ENCODE peak calls at places on chromosomes 7 and 10, in six cellular contexts. One of them, this sample, is unnamed.

GRCh38 chr7:116417593-116418345 is 81.8 kb upstream of the CAV2 start:
- DNase-seq in NCI-H1105 treated with DMSO at 0.1 percent for 48 hours: no peak
- DNase-seq in DMS79: no peak
- DNase-seq in stimulated activated CD4-positive, alpha-beta T cell treated with anti-CD3 and anti-CD28 coated beads, Interleukin-15, amount 100 ng/mL, for 48 hours: no peak
- DNase-seq in NCI-H510A treated with DMSO at 0.1 percent for 48 hours: no peak
- DNase-seq in memory B cell: no peak
- DNase-seq in this sample: no peak

GRCh38 chr7:106893591-106893990 is 28.5 kb downstream of the PIK3CG start:
- DNase-seq in memory B cell: no peak
- DNase-seq in NCI-H1105 treated with DMSO at 0.1 percent for 48 hours: no peak
- DNase-seq in DMS79: no peak
- DNase-seq in NCI-H510A treated with DMSO at 0.1 percent for 48 hours: peak; percentile 1
- DNase-seq in stimulated activated CD4-positive, alpha-beta T cell treated with anti-CD3 and anti-CD28 coated beads, Interleukin-15, amount 100 ng/mL, for 48 hours: no peak
- DNase-seq in this sample: no peak

GRCh38 chr7:155398944-155399343 is 59.0 kb upstream of the EN2 start:
- DNase-seq in stimulated activated CD4-positive, alpha-beta T cell treated with anti-CD3 and anti-CD28 coated beads, Interleukin-15, amount 100 ng/mL, for 48 hours: no peak
- DNase-seq in NCI-H1105 treated with DMSO at 0.1 percent for 48 hours: no peak
- DNase-seq in memory B cell: no peak
- DNase-seq in DMS79: no peak
- DNase-seq in NCI-H510A treated with DMSO at 0.1 percent for 48 hours: no peak
- DNase-seq in this sample: no peak

GRCh38 chr10:59887006-59887405 is 19.4 kb downstream of the CCDC6 start:
- DNase-seq in NCI-H1105 treated with DMSO at 0.1 percent for 48 hours: no peak
- DNase-seq in memory B cell: no peak
- DNase-seq in DMS79: no peak
- DNase-seq in stimulated activated CD4-positive, alpha-beta T cell treated with anti-CD3 and anti-CD28 coated beads, Interleukin-15, amount 100 ng/mL, for 48 hours: no peak
- DNase-seq in NCI-H510A treated with DMSO at 0.1 percent for 48 hours: no peak
- DNase-seq in this sample: no peak

GRCh38 chr7:8913687-8914086 is 480.3 kb downstream of the NXPH1 start:
- DNase-seq in DMS79: no peak
- DNase-seq in stimulated activated CD4-positive, alpha-beta T cell treated with anti-CD3 and anti-CD28 coated beads, Interleukin-15, amount 100 ng/mL, for 48 hours: no peak
- DNase-seq in NCI-H510A treated with DMSO at 0.1 percent for 48 hours: no peak
- DNase-seq in memory B cell: no peak
- DNase-seq in NCI-H1105 treated with DMSO at 0.1 percent for 48 hours: no peak
- DNase-seq in this sample: no peak

GRCh38 chr7:44100458-44101303 is 3.5 kb upstream of the AEBP1 start:
- DNase-seq in memory B cell: no peak
- DNase-seq in NCI-H1105 treated with DMSO at 0.1 percent for 48 hours: no peak
- DNase-seq in DMS79: no peak
- DNase-seq in NCI-H510A treated with DMSO at 0.1 percent for 48 hours: no peak
- DNase-seq in stimulated activated CD4-positive, alpha-beta T cell treated with anti-CD3 and anti-CD28 coated beads, Interleukin-15, amount 100 ng/mL, for 48 hours: no peak
- DNase-seq in this sample: no peak

GRCh38 chr7:89826574-89826973 is 327.7 kb upstream of the STEAP1 start:
- DNase-seq in NCI-H1105 treated with DMSO at 0.1 percent for 48 hours: no peak
- DNase-seq in memory B cell: no peak
- DNase-seq in NCI-H510A treated with DMSO at 0.1 percent for 48 hours: no peak
- DNase-seq in DMS79: no peak
- DNase-seq in stimulated activated CD4-positive, alpha-beta T cell treated with anti-CD3 and anti-CD28 coated beads, Interleukin-15, amount 100 ng/mL, for 48 hours: no peak
- DNase-seq in this sample: no peak

GRCh38 chr7:77759294-77759889 is 38.8 kb downstream of the TMEM60 start:
- DNase-seq in stimulated activated CD4-positive, alpha-beta T cell treated with anti-CD3 and anti-CD28 coated beads, Interleukin-15, amount 100 ng/mL, for 48 hours: peak; percentile 59
- DNase-seq in NCI-H1105 treated with DMSO at 0.1 percent for 48 hours: peak; percentile 47
- DNase-seq in NCI-H510A treated with DMSO at 0.1 percent for 48 hours: peak; percentile 10
- DNase-seq in memory B cell: peak; percentile 74
- DNase-seq in DMS79: peak; percentile 6
- DNase-seq in this sample: peak; percentile 38

GRCh38 chr10:23439452-23439919 is 611 bp downstream of the OTUD1 start:
- DNase-seq in NCI-H510A treated with DMSO at 0.1 percent for 48 hours: no peak
- DNase-seq in DMS79: no peak
- DNase-seq in stimulated activated CD4-positive, alpha-beta T cell treated with anti-CD3 and anti-CD28 coated beads, Interleukin-15, amount 100 ng/mL, for 48 hours: peak; percentile 1
- DNase-seq in NCI-H1105 treated with DMSO at 0.1 percent for 48 hours: no peak
- DNase-seq in memory B cell: no peak
- DNase-seq in this sample: peak; percentile 33